ENCODE peak calls at places on chromosomes 5 and 9, in seven cellular contexts. One of them, this sample, is unnamed.

GRCh38 chr5:61055434-61056006 is 106.7 kb downstream of the SMIM15 start:
- DNase-seq in CD4-positive, alpha-beta memory T cell: peak
- DNase-seq in psoas muscle: no peak
- DNase-seq in HepG2: peak
- DNase-seq in K562: peak
- DNase-seq in stomach: no peak
- DNase-seq in iPS DF 6.9: no peak
- DNase-seq in this sample: peak

GRCh38 chr5:73268826-73269225 is 95.8 kb downstream of the TMEM174 start:
- DNase-seq in HepG2: no peak
- DNase-seq in K562: no peak
- DNase-seq in CD4-positive, alpha-beta memory T cell: no peak
- DNase-seq in iPS DF 6.9: no peak
- DNase-seq in stomach: no peak
- DNase-seq in psoas muscle: no peak
- DNase-seq in this sample: no peak

GRCh38 chr5:73066466-73066865 is 53.9 kb upstream of the TMEM171 start:
- DNase-seq in CD4-positive, alpha-beta memory T cell: no peak
- DNase-seq in K562: no peak
- DNase-seq in psoas muscle: no peak
- DNase-seq in HepG2: no peak
- DNase-seq in stomach: no peak
- DNase-seq in iPS DF 6.9: no peak
- DNase-seq in this sample: peak

GRCh38 chr9:19379697-19380046 is 364 bp downstream of the RPS6 start:
- DNase-seq in CD4-positive, alpha-beta memory T cell: no peak
- DNase-seq in K562: peak
- DNase-seq in stomach: no peak
- DNase-seq in HepG2: no peak
- DNase-seq in iPS DF 6.9: no peak
- DNase-seq in psoas muscle: peak
- DNase-seq in this sample: no peak

GRCh38 chr9:108386859-108387384 is 468.9 kb downstream of the ACTL7B start:
- DNase-seq in CD4-positive, alpha-beta memory T cell: no peak
- DNase-seq in stomach: no peak
- DNase-seq in K562: no peak
- DNase-seq in iPS DF 6.9: no peak
- DNase-seq in psoas muscle: no peak
- DNase-seq in HepG2: no peak
- DNase-seq in this sample: no peak

GRCh38 chr5:137217599-137218200 is 281.4 kb downstream of the SPOCK1 start:
- DNase-seq in HepG2: no peak
- DNase-seq in iPS DF 6.9: no peak
- DNase-seq in stomach: no peak
- DNase-seq in K562: no peak
- DNase-seq in psoas muscle: no peak
- DNase-seq in CD4-positive, alpha-beta memory T cell: no peak
- DNase-seq in this sample: no peak

GRCh38 chr9:69667306-69667705 is 4.9 kb downstream of the APBA1 start:
- DNase-seq in stomach: no peak
- DNase-seq in K562: no peak
- DNase-seq in CD4-positive, alpha-beta memory T cell: no peak
- DNase-seq in psoas muscle: no peak
- DNase-seq in HepG2: no peak
- DNase-seq in iPS DF 6.9: no peak
- DNase-seq in this sample: no peak

GRCh38 chr5:126525630-126526245 is 69.3 kb downstream of the ALDH7A1 start:
- DNase-seq in stomach: peak
- DNase-seq in CD4-positive, alpha-beta memory T cell: no peak
- DNase-seq in K562: no peak
- DNase-seq in psoas muscle: peak
- DNase-seq in iPS DF 6.9: peak
- DNase-seq in HepG2: peak
- DNase-seq in this sample: no peak

GRCh38 chr5:28468121-28468520 is 1429.7 kb upstream of the CDH9 start:
- DNase-seq in HepG2: no peak
- DNase-seq in iPS DF 6.9: no peak
- DNase-seq in CD4-positive, alpha-beta memory T cell: no peak
- DNase-seq in stomach: no peak
- DNase-seq in psoas muscle: no peak
- DNase-seq in K562: no peak
- DNase-seq in this sample: no peak

GRCh38 chr9:79989079-79989478 is 417.3 kb downstream of the TLE4 start:
- DNase-seq in CD4-positive, alpha-beta memory T cell: no peak
- DNase-seq in HepG2: no peak
- DNase-seq in psoas muscle: no peak
- DNase-seq in K562: no peak
- DNase-seq in stomach: no peak
- DNase-seq in iPS DF 6.9: no peak
- DNase-seq in this sample: no peak

GRCh38 chr9:97633859-97634485 is 351 bp downstream of the NCBP1 start:
- DNase-seq in iPS DF 6.9: no peak
- DNase-seq in psoas muscle: no peak
- DNase-seq in CD4-positive, alpha-beta memory T cell: peak
- DNase-seq in stomach: no peak
- DNase-seq in HepG2: peak
- DNase-seq in K562: no peak
- DNase-seq in this sample: no peak

GRCh38 chr5:173727839-173728778 is 111.7 kb upstream of the BOD1 start:
- DNase-seq in iPS DF 6.9: no peak
- DNase-seq in CD4-positive, alpha-beta memory T cell: no peak
- DNase-seq in stomach: no peak
- DNase-seq in HepG2: peak
- DNase-seq in K562: no peak
- DNase-seq in psoas muscle: no peak
- DNase-seq in this sample: no peak

GRCh38 chr5:66945389-66946349 is 250.9 kb downstream of the CD180 start:
- DNase-seq in K562: no peak
- DNase-seq in iPS DF 6.9: no peak
- DNase-seq in HepG2: no peak
- DNase-seq in CD4-positive, alpha-beta memory T cell: no peak
- DNase-seq in stomach: no peak
- DNase-seq in psoas muscle: no peak
- DNase-seq in this sample: no peak

GRCh38 chr9:38393128-38393809 is 767 bp downstream of the ALDH1B1 start:
- DNase-seq in CD4-positive, alpha-beta memory T cell: peak
- DNase-seq in iPS DF 6.9: no peak
- DNase-seq in stomach: no peak
- DNase-seq in K562: peak
- DNase-seq in HepG2: no peak
- DNase-seq in psoas muscle: no peak
- DNase-seq in this sample: no peak

GRCh38 chr9:138075961-138076649 is 198.5 kb downstream of the CACNA1B start:
- DNase-seq in stomach: peak
- DNase-seq in CD4-positive, alpha-beta memory T cell: no peak
- DNase-seq in K562: no peak
- DNase-seq in psoas muscle: no peak
- DNase-seq in iPS DF 6.9: no peak
- DNase-seq in HepG2: no peak
- DNase-seq in this sample: no peak

GRCh38 chr9:37325778-37326177 is 96.7 kb upstream of the GRHPR start:
- DNase-seq in psoas muscle: no peak
- DNase-seq in stomach: no peak
- DNase-seq in K562: no peak
- DNase-seq in HepG2: no peak
- DNase-seq in CD4-positive, alpha-beta memory T cell: no peak
- DNase-seq in iPS DF 6.9: no peak
- DNase-seq in this sample: no peak

GRCh38 chr9:134324359-134325095 is 1.7 kb upstream of the RXRA start:
- DNase-seq in HepG2: no peak
- DNase-seq in stomach: no peak
- DNase-seq in K562: no peak
- DNase-seq in psoas muscle: peak
- DNase-seq in iPS DF 6.9: no peak
- DNase-seq in CD4-positive, alpha-beta memory T cell: no peak
- DNase-seq in this sample: no peak

GRCh38 chr9:111759762-111760639 is 34.7 kb downstream of the SHOC1 start:
- DNase-seq in CD4-positive, alpha-beta memory T cell: peak
- DNase-seq in stomach: peak
- DNase-seq in iPS DF 6.9: peak
- DNase-seq in HepG2: peak
- DNase-seq in psoas muscle: no peak
- DNase-seq in K562: peak
- DNase-seq in this sample: peak

GRCh38 chr5:110377411-110378392 is 348.8 kb downstream of the TMEM232 start:
- DNase-seq in stomach: no peak
- DNase-seq in psoas muscle: no peak
- DNase-seq in K562: no peak
- DNase-seq in CD4-positive, alpha-beta memory T cell: no peak
- DNase-seq in iPS DF 6.9: no peak
- DNase-seq in HepG2: no peak
- DNase-seq in this sample: no peak

GRCh38 chr5:54176066-54176835 is 134.1 kb downstream of the ARL15 start:
- DNase-seq in psoas muscle: no peak
- DNase-seq in K562: no peak
- DNase-seq in HepG2: no peak
- DNase-seq in stomach: no peak
- DNase-seq in CD4-positive, alpha-beta memory T cell: no peak
- DNase-seq in iPS DF 6.9: no peak
- DNase-seq in this sample: no peak

GRCh38 chr5:152844713-152845112 is 439.6 kb upstream of the NMUR2 start:
- DNase-seq in K562: no peak
- DNase-seq in stomach: no peak
- DNase-seq in psoas muscle: no peak
- DNase-seq in HepG2: no peak
- DNase-seq in CD4-positive, alpha-beta memory T cell: no peak
- DNase-seq in iPS DF 6.9: no peak
- DNase-seq in this sample: no peak

GRCh38 chr9:121929893-121930875 is 162.9 kb downstream of the TTLL11 start:
- DNase-seq in iPS DF 6.9: peak
- DNase-seq in psoas muscle: no peak
- DNase-seq in stomach: no peak
- DNase-seq in CD4-positive, alpha-beta memory T cell: no peak
- DNase-seq in K562: peak
- DNase-seq in HepG2: peak
- DNase-seq in this sample: no peak

GRCh38 chr5:152527358-152528048 is 122.4 kb upstream of the NMUR2 start:
- DNase-seq in iPS DF 6.9: no peak
- DNase-seq in stomach: no peak
- DNase-seq in K562: no peak
- DNase-seq in psoas muscle: no peak
- DNase-seq in CD4-positive, alpha-beta memory T cell: no peak
- DNase-seq in HepG2: no peak
- DNase-seq in this sample: no peak

GRCh38 chr5:102531506-102531905 is 32.7 kb upstream of the SLCO6A1 start:
- DNase-seq in CD4-positive, alpha-beta memory T cell: no peak
- DNase-seq in K562: no peak
- DNase-seq in psoas muscle: no peak
- DNase-seq in iPS DF 6.9: no peak
- DNase-seq in HepG2: peak
- DNase-seq in stomach: no peak
- DNase-seq in this sample: no peak

DNA sequence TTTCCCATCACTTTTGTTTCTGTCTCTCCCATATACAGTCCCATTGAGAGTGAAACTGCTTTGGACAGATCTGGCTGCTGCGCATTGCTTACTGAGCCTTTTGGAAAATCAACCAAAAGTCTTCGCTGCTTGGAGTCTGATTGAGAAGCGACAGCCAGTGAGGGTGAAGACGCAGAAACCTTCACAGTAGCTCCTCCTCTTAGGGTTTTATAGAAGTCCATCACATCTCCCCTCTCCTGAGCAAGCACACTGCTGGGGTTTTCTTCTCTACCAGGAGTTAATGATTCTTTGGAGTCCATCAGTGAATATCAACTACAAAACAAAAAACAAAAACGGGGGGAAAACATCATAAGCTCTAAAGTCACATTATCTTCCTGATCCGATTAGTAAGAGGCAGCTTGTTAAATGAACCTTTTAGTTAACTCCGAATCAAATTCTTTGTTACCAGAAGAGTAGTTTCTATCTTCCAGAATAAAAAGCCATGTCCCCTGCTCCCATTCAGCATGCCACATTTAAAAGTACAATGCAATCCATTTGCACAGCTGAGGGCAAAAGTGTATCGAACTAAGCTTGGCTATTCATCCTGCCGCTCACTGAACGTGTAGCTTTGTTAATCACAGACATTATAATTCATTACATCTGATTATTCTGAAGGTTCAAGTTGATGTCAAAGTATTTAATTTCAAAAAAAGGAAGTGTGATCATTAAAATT is 2.8 kb downstream of the NR3C1 start:
- DNase-seq in HepG2: no peak
- DNase-seq in stomach: no peak
- DNase-seq in K562: no peak
- DNase-seq in iPS DF 6.9: no peak
- DNase-seq in psoas muscle: no peak
- DNase-seq in CD4-positive, alpha-beta memory T cell: no peak
- DNase-seq in this sample: no peak
- H3K4me3 ChIP-seq in HepG2: peak
- H3K4me3 ChIP-seq in stomach: peak
- H3K4me3 ChIP-seq in K562: no peak
- H3K4me3 ChIP-seq in iPS DF 6.9: no peak
- H3K4me3 ChIP-seq in psoas muscle: peak
- H3K4me3 ChIP-seq in CD4-positive, alpha-beta memory T cell: no peak
- H3K4me3 ChIP-seq in this sample: no peak

DNA sequence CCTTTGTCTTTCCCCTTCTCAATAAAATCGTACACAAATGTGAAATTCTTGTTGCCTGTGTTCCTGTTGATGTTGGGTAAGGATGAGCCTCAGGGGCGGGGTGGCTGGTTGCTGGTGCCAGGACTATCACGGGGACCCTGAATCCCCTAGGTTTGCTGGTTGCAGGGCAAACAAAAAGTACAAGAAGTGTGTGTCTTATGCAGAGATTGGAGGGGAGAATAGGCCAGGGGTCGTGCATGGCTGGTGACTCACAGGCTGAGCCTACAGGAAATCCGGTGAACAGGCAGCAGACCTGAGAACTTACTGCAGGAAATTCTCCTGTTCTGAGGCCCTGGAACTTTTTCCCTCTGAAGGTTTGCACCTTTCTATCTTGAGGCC is 5.5 kb downstream of the ANXA2R start:
- DNase-seq in iPS DF 6.9: no peak
- DNase-seq in stomach: no peak
- DNase-seq in HepG2: no peak
- DNase-seq in CD4-positive, alpha-beta memory T cell: no peak
- DNase-seq in K562: no peak
- DNase-seq in psoas muscle: no peak
- DNase-seq in this sample: no peak
- H3K4me3 ChIP-seq in iPS DF 6.9: no peak
- H3K4me3 ChIP-seq in stomach: no peak
- H3K4me3 ChIP-seq in HepG2: no peak
- H3K4me3 ChIP-seq in CD4-positive, alpha-beta memory T cell: no peak
- H3K4me3 ChIP-seq in K562: no peak
- H3K4me3 ChIP-seq in psoas muscle: peak
- H3K4me3 ChIP-seq in this sample: no peak

GRCh38 chr5:141634162-141634561 is 2.5 kb downstream of the HDAC3 start:
- DNase-seq in HepG2: no peak
- DNase-seq in K562: no peak
- DNase-seq in psoas muscle: no peak
- DNase-seq in iPS DF 6.9: no peak
- DNase-seq in stomach: no peak
- DNase-seq in CD4-positive, alpha-beta memory T cell: no peak
- DNase-seq in this sample: no peak
- H3K4me3 ChIP-seq in HepG2: no peak
- H3K4me3 ChIP-seq in K562: no peak
- H3K4me3 ChIP-seq in psoas muscle: no peak
- H3K4me3 ChIP-seq in iPS DF 6.9: no peak
- H3K4me3 ChIP-seq in stomach: no peak
- H3K4me3 ChIP-seq in CD4-positive, alpha-beta memory T cell: no peak
- H3K4me3 ChIP-seq in this sample: no peak

GRCh38 chr9:82091100-82091499 is 102.5 kb downstream of the SPATA31D1 start:
- DNase-seq in psoas muscle: no peak
- DNase-seq in stomach: no peak
- DNase-seq in HepG2: no peak
- DNase-seq in K562: no peak
- DNase-seq in iPS DF 6.9: no peak
- DNase-seq in CD4-positive, alpha-beta memory T cell: no peak
- DNase-seq in this sample: no peak
- H3K4me3 ChIP-seq in psoas muscle: no peak
- H3K4me3 ChIP-seq in stomach: no peak
- H3K4me3 ChIP-seq in HepG2: no peak
- H3K4me3 ChIP-seq in K562: no peak
- H3K4me3 ChIP-seq in iPS DF 6.9: no peak
- H3K4me3 ChIP-seq in CD4-positive, alpha-beta memory T cell: no peak
- H3K4me3 ChIP-seq in this sample: no peak